ENCODE peak calls at places on chromosomes 5 and 9, in six cellular contexts. Y, S, B, P, N and Q are unnamed samples.

GRCh38 chr5:95859327-95860060 is 37.0 kb upstream of the GLRX start:
- DNase-seq in Y (no peak), S (no peak), B (no peak), P (no peak), N (no peak), Q (no peak)

GRCh38 chr9:130150779-130151381 is 21.3 kb upstream of the NCS1 start:
- DNase-seq in Y (no peak), S (peak; percentile 56), B (no peak), P (no peak), N (no peak), Q (no peak)

GRCh38 chr9:21616082-21616778 is 134.1 kb upstream of the IFNE start:
- DNase-seq in Y (no peak), S (peak; percentile 71), B (peak; percentile 80), P (no peak), N (no peak), Q (no peak)

GRCh38 chr9:135582541-135582940 is 21.0 kb downstream of the PAEP start:
- DNase-seq in Y (no peak), S (no peak), B (no peak), P (no peak), N (no peak), Q (no peak)

GRCh38 chr5:79936644-79937216 is 54.3 kb downstream of the MTX3 start:
- DNase-seq in Y (no peak), S (no peak), B (no peak), P (no peak), N (no peak), Q (no peak)

GRCh38 chr5:34682926-34683623 is 26.9 kb downstream of the RAI14 start:
- DNase-seq in Y (no peak), S (peak; percentile 99), B (no peak), P (no peak), N (no peak), Q (no peak)

GRCh38 chr5:88140396-88140862 is 128.2 kb downstream of the TMEM161B start:
- DNase-seq in Y (no peak), S (no peak), B (no peak), P (no peak), N (no peak), Q (no peak)

GRCh38 chr9:77161191-77161590 is 16.1 kb upstream of the VPS13A start:
- DNase-seq in Y (no peak), S (no peak), B (no peak), P (no peak), N (no peak), Q (no peak)

GRCh38 chr5:7868427-7868772 is 431 bp downstream of the FASTKD3 start:
- DNase-seq in Y (no peak), S (no peak), B (no peak), P (no peak), N (no peak), Q (no peak)

GRCh38 chr5:124866355-124867063 is 120.1 kb upstream of the ZNF608 start:
- DNase-seq in Y (no peak), S (no peak), B (no peak), P (no peak), N (no peak), Q (no peak)

GRCh38 chr9:95266649-95267048 is 50.9 kb downstream of the FANCC start:
- DNase-seq in Y (no peak), S (no peak), B (no peak), P (no peak), N (no peak), Q (no peak)
- H3K4me3 ChIP-seq in Y (no peak overlapping the region), S (no peak overlapping the region), B (no peak overlapping the region), P (no peak overlapping the region), N (no peak overlapping the region), Q (no peak overlapping the region)

GRCh38 chr5:141849371-141850182 is 28.6 kb downstream of the PCDH1 start:
- DNase-seq in Y (peak; percentile 92), S (peak; percentile 72), B (no peak), P (peak; percentile 90), N (peak; percentile 52), Q (peak; percentile 31)

GRCh38 chr5:141852448-141852847 is 25.8 kb downstream of the PCDH1 start:
- DNase-seq in Y (no peak), S (no peak), B (no peak), P (no peak), N (no peak), Q (no peak)

GRCh38 chr5:141850786-141851185 is 27.4 kb downstream of the PCDH1 start:
- DNase-seq in Y (no peak), S (no peak), B (no peak), P (no peak), N (no peak), Q (no peak)

GRCh38 chr5:141850183-141850768 is 27.9 kb downstream of the PCDH1 start:
- DNase-seq in Y (peak; percentile 46), S (no peak), B (no peak), P (no peak), N (no peak), Q (no peak)

GRCh38 chr5:141851195-141851874 is 26.9 kb downstream of the PCDH1 start:
- DNase-seq in Y (no peak), S (no peak), B (no peak), P (no peak), N (no peak), Q (no peak)
- H3K4me3 ChIP-seq in Y (no peak overlapping the region), S (peak overlapping the region; percentile 28), B (no peak overlapping the region), P (peak overlapping the region; percentile 64), N (no peak overlapping the region), Q (no peak overlapping the region)

GRCh38 chr5:65459995-65460394 is 21.7 kb downstream of the ADAMTS6 start:
- DNase-seq in Y (no peak), S (no peak), B (no peak), P (no peak), N (no peak), Q (no peak)
- H3K4me3 ChIP-seq in Y (no peak overlapping the region), S (no peak overlapping the region), B (no peak overlapping the region), P (no peak overlapping the region), N (no peak overlapping the region), Q (no peak overlapping the region)

GRCh38 chr5:167939686-167940085 is 351.8 kb upstream of the WWC1 start:
- DNase-seq in Y (no peak), S (no peak), B (no peak), P (no peak), N (no peak), Q (no peak)

GRCh38 chr5:167937628-167938000 is 353.8 kb upstream of the WWC1 start:
- DNase-seq in Y (no peak), S (no peak), B (no peak), P (no peak), N (no peak), Q (no peak)

GRCh38 chr5:167936944-167937627 is 354.4 kb upstream of the WWC1 start:
- DNase-seq in Y (no peak), S (no peak), B (no peak), P (no peak), N (no peak), Q (no peak)

DNA sequence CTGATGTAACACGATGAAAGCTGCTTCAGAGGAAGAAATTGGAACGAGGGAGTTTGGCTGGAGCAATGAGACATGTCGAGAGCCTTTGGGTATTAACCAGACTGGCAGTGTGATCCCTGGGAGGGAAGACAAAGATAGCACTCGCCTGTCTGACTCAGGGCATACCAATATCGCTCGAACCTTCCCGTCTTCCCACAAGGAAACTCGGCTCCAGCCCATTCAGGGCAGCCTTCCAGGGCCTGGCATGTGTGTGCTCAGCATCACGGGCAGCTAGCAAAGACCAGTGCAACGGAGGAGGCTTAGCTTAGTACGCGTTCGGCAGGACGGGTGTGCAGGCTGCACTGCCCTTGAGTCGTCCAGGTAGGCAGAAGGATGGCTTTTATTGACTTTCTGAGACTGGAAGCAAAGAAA is 356.9 kb upstream of the WWC1 start:
- DNase-seq in Y (no peak), S (no peak), B (no peak), P (peak; percentile 81), N (no peak), Q (no peak)
- H3K4me3 ChIP-seq in Y (no peak overlapping the region), S (no peak overlapping the region), B (no peak overlapping the region), P (peak overlapping the region; percentile 54), N (no peak overlapping the region), Q (no peak overlapping the region)

GRCh38 chr9:127940598-127940997 is 2.9 kb upstream of the DPM2 start:
- DNase-seq in Y (no peak), S (no peak), B (no peak), P (no peak), N (no peak), Q (no peak)

GRCh38 chr9:127937046-127937382 is 640 bp downstream of the DPM2 start:
- DNase-seq in Y (no peak), S (no peak), B (no peak), P (no peak), N (no peak), Q (no peak)

GRCh38 chr9:127937383-127938297 is at the start of gene DPM2:
- DNase-seq in Y (peak; percentile 79), S (peak; percentile 77), B (no peak), P (peak; percentile 82), N (peak; percentile 81), Q (peak; percentile 77)

GRCh38 chr9:127936347-127936852 is 1.3 kb downstream of the DPM2 start:
- DNase-seq in Y (no peak), S (no peak), B (no peak), P (peak; percentile 8), N (no peak), Q (no peak)

DNA sequence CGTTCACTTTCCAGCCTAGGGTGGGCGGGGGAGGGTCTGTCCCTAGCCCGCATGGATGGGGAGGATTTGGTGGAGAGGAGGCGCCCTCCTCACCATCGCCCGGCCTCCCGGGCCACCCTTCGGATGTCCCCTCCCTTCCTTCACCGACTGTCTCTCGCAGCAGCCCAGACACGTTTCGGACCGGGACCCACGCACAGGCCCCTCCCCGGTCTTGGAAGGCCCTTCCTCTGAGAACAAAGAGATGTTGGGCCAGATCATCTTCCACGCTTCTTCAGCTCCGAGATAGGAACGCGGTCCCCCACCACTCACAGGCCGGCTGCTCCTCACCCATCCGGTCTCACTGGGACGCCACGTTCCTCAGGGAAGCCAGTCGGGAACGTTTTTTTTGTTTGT is 640 bp upstream of the DPM2 start:
- DNase-seq in Y (peak; percentile 28), S (no peak), B (no peak), P (peak; percentile 31), N (no peak), Q (no peak)
- H3K4me3 ChIP-seq in Y (no peak overlapping the region), S (peak overlapping the region; percentile 83), B (no peak overlapping the region), P (peak overlapping the region; percentile 87), N (no peak overlapping the region), Q (no peak overlapping the region)